ENCODE peak calls at places on chromosomes 16 and 17, in ten cellular contexts. W is frontal cortex; I is activated T-helper 2 cell treated with anti-CD3 and anti-CD28 coated beads, Interferon-gamma antibody, Interleukin-2, Interleukin-4, amounts not matched to agents 10 μg/mL and 5 μg/mL and 100 μg/mL, durations not matched to agents 14 hours and 24 hours and 36 hours; N is H7; T is NCI-H1105; O is iPS-NIHi11; E is fibroblast of pulmonary artery; Q is globus pallidus; B is activated T-helper 9 cell treated with anti-CD3 and anti-CD28 coated beads, Interleukin-2, amount 50 U/mL, for 16 hours; K is Calu3. X is an unnamed sample.

GRCh38 chr17:71163121-71163812 is 957.6 kb upstream of the SOX9 start:
- DNase-seq in W (no peak), I (no peak), N (no peak), T (peak), O (no peak), E (peak), Q (no peak), B (no peak), K (peak), X (peak)

GRCh38 chr16:64397945-64398508 is 723.8 kb downstream of the CDH11 start:
- DNase-seq in W (no peak), I (no peak), N (no peak), T (no peak), O (no peak), E (peak), Q (no peak), B (no peak), K (no peak), X (no peak)

GRCh38 chr17:34393401-34393800 is 30.4 kb upstream of the CCL1 start:
- DNase-seq in W (no peak), I (no peak), N (no peak), T (peak), O (no peak), E (no peak), Q (no peak), B (no peak), K (no peak), X (no peak)

GRCh38 chr17:45402916-45403315 is 29.8 kb downstream of the ARHGAP27 start:
- DNase-seq in W (no peak), I (no peak), N (no peak), T (no peak), O (no peak), E (no peak), Q (no peak), B (no peak), K (no peak), X (no peak)

GRCh38 chr17:30235386-30236296 is at the start of gene SLC6A4:
- DNase-seq in W (peak), I (no peak), N (peak), T (no peak), O (peak), E (peak), Q (no peak), B (no peak), K (peak), X (no peak)

GRCh38 chr17:550776-551175 is 163.9 kb downstream of the VPS53 start:
- DNase-seq in W (no peak), I (no peak), N (no peak), T (no peak), O (no peak), E (no peak), Q (no peak), B (no peak), K (no peak), X (no peak)

GRCh38 chr17:80807882-80808281 is 183.8 kb upstream of the CHMP6 start:
- DNase-seq in W (no peak), I (no peak), N (no peak), T (no peak), O (no peak), E (no peak), Q (no peak), B (no peak), K (no peak), X (no peak)

GRCh38 chr16:31351937-31352315 is 3.0 kb upstream of the ITGAX start:
- DNase-seq in W (no peak), I (no peak), N (no peak), T (no peak), O (no peak), E (no peak), Q (peak), B (no peak), K (no peak), X (no peak)

GRCh38 chr16:63975669-63976068 is 1146.2 kb downstream of the CDH11 start:
- DNase-seq in W (no peak), I (no peak), N (no peak), T (no peak), O (no peak), E (no peak), Q (no peak), B (no peak), K (no peak), X (no peak)

GRCh38 chr17:36946726-36947091 is 2.0 kb upstream of the AATF start:
- DNase-seq in W (no peak), I (no peak), N (peak), T (no peak), O (peak), E (no peak), Q (no peak), B (no peak), K (no peak), X (no peak)

GRCh38 chr17:9802294-9802693 is 10.9 kb upstream of the DHRS7C start:
- DNase-seq in W (no peak), I (no peak), N (no peak), T (no peak), O (no peak), E (no peak), Q (no peak), B (no peak), K (peak), X (no peak)

GRCh38 chr17:69763503-69763902 is 311.5 kb upstream of the KCNJ16 start:
- DNase-seq in W (no peak), I (no peak), N (no peak), T (no peak), O (peak), E (peak), Q (no peak), B (no peak), K (no peak), X (no peak)

GRCh38 chr17:82489851-82490511 is 29.6 kb upstream of the FOXK2 start:
- DNase-seq in W (no peak), I (no peak), N (peak), T (no peak), O (no peak), E (no peak), Q (no peak), B (no peak), K (no peak), X (no peak)

GRCh38 chr17:57987582-57988300 is at the start of gene VEZF1:
- DNase-seq in W (peak), I (peak), N (peak), T (peak), O (peak), E (peak), Q (peak), B (peak), K (peak), X (peak)

X was measured in colonic mucosa.